ENCODE peak calls at places on chromosomes 3 and 15, in four cellular contexts. D is stimulated activated CD4-positive, alpha-beta T cell treated with anti-CD3 and anti-CD28 coated beads, Interleukin-1b, Interleukin-23, amount 100 ng/mL, for 4 hours; K is NCI-H1092; P is EL. H is an unnamed sample.

GRCh38 chr15:57017024-57017423 is 98.6 kb downstream of the TCF12 start:
- DNase-seq in D (no peak), K (no peak), P (peak), H (no peak)

GRCh38 chr3:157226173-157226847 is 66.4 kb upstream of the CCNL1 start:
- DNase-seq in D (no peak), K (no peak), P (peak), H (no peak)

GRCh38 chr3:21466491-21466890 is 284.5 kb downstream of the ZNF385D start:
- DNase-seq in D (no peak), K (no peak), P (peak), H (no peak)

GRCh38 chr3:163474766-163475165 is 1603.5 kb downstream of the SI start:
- DNase-seq in D (no peak), K (no peak), P (no peak), H (no peak)

GRCh38 chr3:165156757-165157156 is 39.4 kb downstream of the SLITRK3 start:
- DNase-seq in D (no peak), K (no peak), P (no peak), H (no peak)

GRCh38 chr15:42921049-42921731 is 612 bp upstream of the TTBK2 start:
- DNase-seq in D (peak), K (no peak), P (peak), H (peak)

GRCh38 chr3:29758108-29759020 is 477.5 kb downstream of the RBMS3 start:
- DNase-seq in D (no peak), K (no peak), P (peak), H (no peak)

GRCh38 chr3:23099021-23099420 is 104.1 kb upstream of the UBE2E2 start:
- DNase-seq in D (no peak), K (no peak), P (no peak), H (no peak)

GRCh38 chr15:31263751-31264533 is 62.7 kb upstream of the KLF13 start:
- DNase-seq in D (peak), K (peak), P (no peak), H (peak)

GRCh38 chr3:97692406-97692805 is 72.2 kb upstream of the ARL6 start:
- DNase-seq in D (no peak), K (no peak), P (no peak), H (no peak)